ENCODE peak calls at places on chromosomes 2 and 18, in four cellular contexts. One of them, this sample, is unnamed.

GRCh38 chr2:15626967-15627366 is 35.3 kb downstream of the DDX1 start:
- DNase-seq in H1: no peak
- DNase-seq in H9: no peak
- DNase-seq in IMR-90: no peak
- DNase-seq in this sample: no peak

GRCh38 chr2:88754585-88755305 is 63.3 kb downstream of the RPIA start:
- DNase-seq in H1: no peak
- DNase-seq in H9: no peak
- DNase-seq in IMR-90: no peak
- DNase-seq in this sample: no peak

GRCh38 chr2:231421051-231421580 is 25.6 kb downstream of the B3GNT7 start:
- DNase-seq in H1: no peak
- DNase-seq in H9: no peak
- DNase-seq in IMR-90: no peak
- DNase-seq in this sample: no peak

GRCh38 chr2:8796878-8797550 is 40.4 kb downstream of the KIDINS220 start:
- DNase-seq in H1: no peak
- DNase-seq in H9: no peak
- DNase-seq in IMR-90: no peak
- DNase-seq in this sample: no peak

GRCh38 chr2:226934546-226935243 is 98.8 kb downstream of the RHBDD1 start:
- DNase-seq in H1: no peak
- DNase-seq in H9: no peak
- DNase-seq in IMR-90: no peak
- DNase-seq in this sample: no peak

GRCh38 chr18:39190508-39190907 is 1624.9 kb upstream of the CELF4 start:
- DNase-seq in H1: no peak
- DNase-seq in H9: no peak
- DNase-seq in IMR-90: no peak
- DNase-seq in this sample: peak; percentile 49

GRCh38 chr2:215812966-215813365 is 200.4 kb downstream of the MREG start:
- DNase-seq in H1: no peak
- DNase-seq in H9: no peak
- DNase-seq in IMR-90: peak; percentile 72
- DNase-seq in this sample: no peak

GRCh38 chr2:62596061-62596658 is 90.2 kb upstream of the TMEM17 start:
- DNase-seq in H1: no peak
- DNase-seq in H9: no peak
- DNase-seq in IMR-90: peak; percentile 81
- DNase-seq in this sample: no peak

GRCh38 chr18:42274488-42275137 is 319.6 kb downstream of the PIK3C3 start:
- DNase-seq in H1: no peak
- DNase-seq in H9: peak; percentile 31
- DNase-seq in IMR-90: peak; percentile 10
- DNase-seq in this sample: peak; percentile 70

GRCh38 chr2:136894007-136894634 is 128.8 kb downstream of the THSD7B start:
- DNase-seq in H1: no peak
- DNase-seq in H9: no peak
- DNase-seq in IMR-90: no peak
- DNase-seq in this sample: no peak

GRCh38 chr2:147204102-147204501 is 640.7 kb upstream of the ACVR2A start:
- DNase-seq in H1: no peak
- DNase-seq in H9: no peak
- DNase-seq in IMR-90: peak; percentile 1
- DNase-seq in this sample: no peak

GRCh38 chr2:219182331-219183150 is 4.5 kb downstream of the RETREG2 start:
- DNase-seq in H1: no peak
- DNase-seq in H9: no peak
- DNase-seq in IMR-90: no peak
- DNase-seq in this sample: no peak

GRCh38 chr2:52414596-52414995 is 1353.0 kb upstream of the CHAC2 start:
- DNase-seq in H1: no peak
- DNase-seq in H9: no peak
- DNase-seq in IMR-90: no peak
- DNase-seq in this sample: peak; percentile 33

GRCh38 chr18:21760321-21760720 is 19.7 kb downstream of the MIB1 start:
- DNase-seq in H1: no peak
- DNase-seq in H9: no peak
- DNase-seq in IMR-90: peak; percentile 65
- DNase-seq in this sample: no peak

GRCh38 chr2:170123593-170123992 is 54.4 kb upstream of the MYO3B start:
- DNase-seq in H1: no peak
- DNase-seq in H9: peak; percentile 53
- DNase-seq in IMR-90: peak; percentile 27
- DNase-seq in this sample: peak; percentile 83

GRCh38 chr2:8511868-8512612 is 169.8 kb upstream of the ID2 start:
- DNase-seq in H1: no peak
- DNase-seq in H9: no peak
- DNase-seq in IMR-90: peak; percentile 64
- DNase-seq in this sample: no peak

GRCh38 chr2:30733829-30734520 is 73.3 kb downstream of the CAPN13 start:
- DNase-seq in H1: no peak
- DNase-seq in H9: no peak
- DNase-seq in IMR-90: no peak
- DNase-seq in this sample: no peak

DNA sequence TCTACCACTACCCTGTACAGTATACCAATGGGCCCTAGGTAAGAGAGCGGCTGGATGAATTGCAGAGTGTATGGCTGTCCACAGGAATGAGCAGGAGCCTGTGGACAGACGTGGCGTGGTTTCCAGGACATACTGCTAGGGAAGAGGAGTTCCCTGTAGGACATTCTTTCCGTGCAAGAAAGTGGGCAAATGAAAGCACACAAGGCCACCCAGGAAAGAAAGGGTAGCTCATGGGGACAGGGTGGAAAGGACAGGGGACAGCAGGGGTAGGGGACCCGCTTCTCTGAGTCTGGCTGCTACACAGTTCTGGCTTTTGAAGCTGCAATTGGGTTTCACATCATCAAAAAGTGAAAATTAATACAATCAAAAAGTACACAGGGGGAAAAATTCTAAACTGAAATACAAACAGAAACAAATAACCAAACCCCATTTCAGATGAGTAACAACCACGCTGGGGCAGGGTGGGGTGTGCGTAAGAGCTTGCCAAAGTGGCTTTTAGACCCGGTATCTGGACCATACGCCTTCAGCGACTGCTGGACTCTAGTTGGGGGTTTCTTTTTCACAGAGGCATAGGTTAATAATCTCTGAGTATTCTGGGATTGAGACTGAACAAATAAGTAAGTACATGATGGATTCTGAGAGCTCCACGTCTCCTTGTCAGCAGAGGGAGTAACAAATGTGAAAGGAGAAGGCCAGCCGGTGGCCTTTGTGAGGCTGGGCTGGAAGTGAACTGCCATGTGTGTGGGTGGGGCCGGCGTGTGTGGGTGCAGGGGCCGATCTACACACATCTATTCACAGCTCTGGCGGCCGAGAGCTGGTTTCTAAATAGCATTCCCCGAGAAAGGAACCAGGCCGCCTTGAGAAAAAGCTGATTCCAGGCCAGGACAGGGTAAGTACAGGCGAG is 84.0 kb downstream of the HDAC4 start:
- DNase-seq in H1: no peak
- DNase-seq in H9: peak; percentile 17
- DNase-seq in IMR-90: peak; percentile 41
- DNase-seq in this sample: no peak
- H3K27ac ChIP-seq in H1: no peak overlapping the region
- H3K27ac ChIP-seq in H9: no peak overlapping the region
- H3K27ac ChIP-seq in IMR-90: peak overlapping the region; percentile 70
- H3K27ac ChIP-seq in this sample: no peak overlapping the region

DNA sequence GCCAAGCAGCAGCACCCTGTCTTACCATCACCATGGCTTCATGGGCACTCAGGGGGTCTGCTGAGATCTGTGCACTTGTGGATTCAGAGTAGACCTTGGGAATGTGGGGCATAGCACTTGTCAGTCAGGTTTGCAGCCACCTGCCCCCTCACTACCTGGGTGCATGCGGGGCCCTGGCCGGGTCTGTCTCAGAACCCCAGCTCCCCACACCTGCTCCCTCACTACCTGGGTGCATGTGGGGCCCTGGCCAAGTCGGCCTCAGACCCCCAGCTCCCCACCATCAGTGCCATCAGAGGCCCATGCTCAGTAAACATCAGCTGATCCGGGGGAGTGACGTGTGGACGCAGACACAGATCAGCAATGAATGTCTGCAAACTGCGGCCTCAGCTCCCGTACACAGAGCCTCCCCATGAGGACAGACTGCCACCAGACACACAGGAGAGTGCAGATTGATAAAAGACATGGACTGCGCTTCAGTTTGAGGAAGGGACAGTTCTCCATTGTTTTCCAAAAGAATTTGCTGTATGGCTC is 205.1 kb downstream of the GLI2 start:
- DNase-seq in H1: no peak
- DNase-seq in H9: no peak
- DNase-seq in IMR-90: no peak
- DNase-seq in this sample: no peak
- H4K5ac ChIP-seq in H1: no peak overlapping the region
- H4K5ac ChIP-seq in H9: no peak overlapping the region
- H4K5ac ChIP-seq in IMR-90: no peak overlapping the region
- H4K5ac ChIP-seq in this sample: no peak overlapping the region

GRCh38 chr2:190150413-190150812 is 87.9 kb upstream of the MSTN start:
- DNase-seq in H1: no peak
- DNase-seq in H9: no peak
- DNase-seq in IMR-90: no peak
- DNase-seq in this sample: peak; percentile 41

DNA sequence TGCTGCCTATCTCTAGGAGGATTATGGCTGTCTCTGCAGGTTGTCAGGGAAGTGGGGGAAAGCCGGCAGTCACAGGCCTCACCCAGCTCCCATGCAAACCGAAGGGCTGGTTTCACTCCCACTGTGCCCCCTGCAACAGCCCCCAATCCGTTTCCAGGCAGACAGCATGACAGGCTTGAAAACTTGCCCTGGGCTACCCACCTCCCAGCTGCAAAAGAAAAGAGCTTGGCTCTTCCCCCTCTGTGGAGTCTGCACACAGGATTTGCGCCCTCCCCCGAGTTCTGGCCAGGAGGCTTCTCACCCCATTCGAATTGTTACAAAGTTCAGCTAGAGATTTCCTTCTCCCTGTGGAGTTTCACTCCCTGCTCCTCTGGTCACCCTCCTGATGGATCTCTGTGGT is 87.4 kb upstream of the MSTN start:
- DNase-seq in H1: no peak
- DNase-seq in H9: peak; percentile 31
- DNase-seq in IMR-90: no peak
- DNase-seq in this sample: no peak
- H3K27ac ChIP-seq in H1: no peak overlapping the region
- H3K27ac ChIP-seq in H9: no peak overlapping the region
- H3K27ac ChIP-seq in IMR-90: no peak overlapping the region
- H3K27ac ChIP-seq in this sample: no peak overlapping the region

GRCh38 chr2:196652869-196653268 is 13.4 kb downstream of the CCDC150 start:
- DNase-seq in H1: no peak
- DNase-seq in H9: no peak
- DNase-seq in IMR-90: no peak
- DNase-seq in this sample: peak; percentile 45

GRCh38 chr2:196651387-196652094 is 12.0 kb downstream of the CCDC150 start:
- DNase-seq in H1: no peak
- DNase-seq in H9: no peak
- DNase-seq in IMR-90: no peak
- DNase-seq in this sample: no peak

GRCh38 chr2:196649202-196649601 is 9.7 kb downstream of the CCDC150 start:
- DNase-seq in H1: no peak
- DNase-seq in H9: no peak
- DNase-seq in IMR-90: no peak
- DNase-seq in this sample: no peak

GRCh38 chr2:196657332-196657731 is 17.8 kb downstream of the CCDC150 start:
- DNase-seq in H1: no peak
- DNase-seq in H9: no peak
- DNase-seq in IMR-90: no peak
- DNase-seq in this sample: no peak

GRCh38 chr2:196653843-196654242 is 14.3 kb downstream of the CCDC150 start:
- DNase-seq in H1: no peak
- DNase-seq in H9: no peak
- DNase-seq in IMR-90: no peak
- DNase-seq in this sample: no peak
- H4K5ac ChIP-seq in H1: no peak overlapping the region
- H4K5ac ChIP-seq in H9: no peak overlapping the region
- H4K5ac ChIP-seq in IMR-90: no peak overlapping the region
- H4K5ac ChIP-seq in this sample: no peak overlapping the region

GRCh38 chr2:46540496-46541342 is 61.4 kb downstream of the TMEM247 start:
- DNase-seq in H1: no peak
- DNase-seq in H9: no peak
- DNase-seq in IMR-90: peak; percentile 86
- DNase-seq in this sample: peak; percentile 88
- H3K27ac ChIP-seq in H1: no peak overlapping the region
- H3K27ac ChIP-seq in H9: no peak overlapping the region
- H3K27ac ChIP-seq in IMR-90: peak overlapping the region; percentile 78
- H3K27ac ChIP-seq in this sample: no peak overlapping the region

DNA sequence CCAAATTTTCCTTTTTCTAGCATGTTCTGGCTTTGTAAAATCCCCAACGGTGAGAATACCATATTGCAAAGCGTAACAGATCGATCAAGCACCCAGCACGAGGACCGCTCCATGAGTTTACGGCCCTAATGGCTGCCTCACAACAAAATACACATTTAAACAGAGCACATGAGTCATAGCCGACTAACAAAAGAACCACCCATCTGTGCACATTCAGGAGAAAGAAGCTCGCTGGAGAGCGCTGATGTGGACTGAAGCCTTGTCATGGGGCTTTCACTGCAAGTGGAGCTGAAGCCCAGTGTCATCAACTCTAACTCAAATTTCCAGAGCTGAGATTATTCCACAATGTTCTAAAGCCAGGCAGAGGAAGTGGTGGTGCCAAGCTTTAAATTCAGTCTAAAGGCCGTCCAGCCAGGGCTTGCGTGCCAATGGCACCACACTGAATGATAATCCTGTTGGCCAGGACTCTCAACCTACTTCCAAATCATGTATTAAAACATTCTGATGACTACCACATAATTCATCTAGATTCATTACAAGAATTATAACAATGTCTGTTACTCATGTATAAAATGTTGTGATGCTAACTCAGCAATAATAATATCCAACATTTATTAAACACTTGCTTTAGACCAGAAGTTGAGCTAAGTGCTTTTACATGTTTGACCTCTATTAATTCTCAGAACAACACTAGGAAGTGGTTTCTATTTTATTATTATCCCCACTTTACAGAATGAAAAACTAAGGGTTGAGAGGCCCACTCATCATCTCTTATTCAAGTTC is 178.6 kb downstream of the LNPK start:
- DNase-seq in H1: no peak
- DNase-seq in H9: no peak
- DNase-seq in IMR-90: no peak
- DNase-seq in this sample: no peak
- H4K5ac ChIP-seq in H1: no peak overlapping the region
- H4K5ac ChIP-seq in H9: no peak overlapping the region
- H4K5ac ChIP-seq in IMR-90: no peak overlapping the region
- H4K5ac ChIP-seq in this sample: no peak overlapping the region

GRCh38 chr18:48612917-48613316 is 74.1 kb downstream of the CTIF start:
- DNase-seq in H1: no peak
- DNase-seq in H9: no peak
- DNase-seq in IMR-90: no peak
- DNase-seq in this sample: no peak
- H3K27ac ChIP-seq in H1: no peak overlapping the region
- H3K27ac ChIP-seq in H9: no peak overlapping the region
- H3K27ac ChIP-seq in IMR-90: peak overlapping the region; percentile 13
- H3K27ac ChIP-seq in this sample: no peak overlapping the region

DNA sequence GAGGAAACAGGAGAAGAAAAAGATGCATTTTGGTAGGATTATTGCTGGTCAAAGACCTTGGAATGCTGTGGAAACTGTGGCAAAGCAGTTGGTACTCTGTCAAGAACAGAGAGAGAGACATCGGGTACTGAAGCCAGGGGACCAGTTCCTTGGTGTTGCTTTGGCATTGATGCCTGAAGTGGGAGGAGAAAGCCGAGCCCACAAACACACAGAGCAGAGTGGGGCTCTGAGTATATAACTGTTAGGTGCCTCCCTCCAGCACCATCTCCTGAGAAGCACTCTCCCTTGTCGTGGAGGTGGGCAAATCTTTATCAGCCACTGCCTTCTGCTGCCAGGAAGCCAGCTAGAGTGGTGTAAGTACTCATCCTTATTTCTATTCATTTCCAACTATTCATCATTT is at the start of gene SLC14A1:
- DNase-seq in H1: no peak
- DNase-seq in H9: no peak
- DNase-seq in IMR-90: no peak
- DNase-seq in this sample: no peak
- H4K5ac ChIP-seq in H1: no peak within 1 kb of the TSS
- H4K5ac ChIP-seq in H9: no peak within 1 kb of the TSS
- H4K5ac ChIP-seq in IMR-90: peak within 1 kb of the TSS; percentile 57
- H4K5ac ChIP-seq in this sample: no peak within 1 kb of the TSS